ENCODE peak calls at places on chromosomes 4 and X, in six cellular contexts. I is AG10803, L is fibroblast of the aortic adventitia, K is BE2C, J is NB4, B is mammary epithelial cell. W is an unnamed sample.

GRCh38 chrX:153469811-153470410 is 465 bp downstream of the HAUS7 start:
- DNase-seq in K (peak; percentile 42), J (peak; percentile 55), L (peak; percentile 12), I (peak; percentile 21), B (peak; percentile 8), W (no peak)

GRCh38 chr4:24285759-24286158 is 298.6 kb downstream of the DHX15 start:
- DNase-seq in J (no peak), L (no peak), B (no peak), I (no peak), K (no peak), W (no peak)

GRCh38 chr4:31660916-31661315 is 940.7 kb downstream of the PCDH7 start:
- DNase-seq in L (no peak), I (no peak), J (no peak), K (no peak), B (no peak), W (no peak)

GRCh38 chr4:42638993-42639392 is 17.9 kb downstream of the ATP8A1 start:
- DNase-seq in B (no peak), J (peak; percentile 16), K (no peak), I (no peak), L (no peak), W (no peak)

GRCh38 chrX:64447207-64447606 is 52.0 kb upstream of the MTMR8 start:
- DNase-seq in J (no peak), I (no peak), K (no peak), L (no peak), B (no peak), W (no peak)

GRCh38 chr4:99091174-99091573 is 2.6 kb upstream of the ADH5 start:
- DNase-seq in I (no peak), B (no peak), J (no peak), L (no peak), K (no peak), W (no peak)

GRCh38 chrX:21132686-21133393 is 241.4 kb upstream of the CNKSR2 start:
- DNase-seq in J (no peak), B (peak; percentile 39), I (no peak), L (no peak), K (no peak), W (no peak)

GRCh38 chrX:73561791-73562190 is 1.2 kb upstream of the CHIC1 start:
- DNase-seq in I (peak; percentile 34), L (peak; percentile 44), K (no peak), J (no peak), B (no peak), W (no peak)

GRCh38 chr4:69224891-69225290 is 10.3 kb upstream of the UGT2B11 start:
- DNase-seq in I (no peak), L (no peak), K (no peak), B (no peak), J (no peak), W (no peak)

GRCh38 chr4:136864580-136865185 is 667.6 kb downstream of the PCDH18 start:
- DNase-seq in K (peak; percentile 62), I (peak; percentile 69), B (peak; percentile 37), J (peak; percentile 69), L (peak; percentile 89), W (peak; percentile 51)

GRCh38 chr4:996994-997374 is 3.8 kb upstream of the SLC26A1 start:
- DNase-seq in K (no peak), I (no peak), L (no peak), J (no peak), B (no peak), W (no peak)

GRCh38 chr4:4762909-4763814 is 96.3 kb upstream of the MSX1 start:
- DNase-seq in J (peak; percentile 87), B (peak; percentile 41), I (peak; percentile 69), L (peak; percentile 76), K (peak; percentile 77), W (no peak)

GRCh38 chr4:168835880-168836454 is 174.1 kb downstream of the CBR4 start:
- DNase-seq in K (no peak), L (no peak), J (no peak), I (no peak), B (no peak), W (peak; percentile 65)

GRCh38 chrX:50100188-50100587 is 100.6 kb downstream of the AKAP4 start:
- DNase-seq in L (peak; percentile 17), B (peak; percentile 2), K (peak; percentile 44), J (peak; percentile 22), I (no peak), W (no peak)

GRCh38 chr4:25207997-25208396 is 25.8 kb upstream of the PI4K2B start:
- DNase-seq in J (no peak), B (no peak), K (no peak), I (no peak), L (no peak), W (peak; percentile 6)

DNA sequence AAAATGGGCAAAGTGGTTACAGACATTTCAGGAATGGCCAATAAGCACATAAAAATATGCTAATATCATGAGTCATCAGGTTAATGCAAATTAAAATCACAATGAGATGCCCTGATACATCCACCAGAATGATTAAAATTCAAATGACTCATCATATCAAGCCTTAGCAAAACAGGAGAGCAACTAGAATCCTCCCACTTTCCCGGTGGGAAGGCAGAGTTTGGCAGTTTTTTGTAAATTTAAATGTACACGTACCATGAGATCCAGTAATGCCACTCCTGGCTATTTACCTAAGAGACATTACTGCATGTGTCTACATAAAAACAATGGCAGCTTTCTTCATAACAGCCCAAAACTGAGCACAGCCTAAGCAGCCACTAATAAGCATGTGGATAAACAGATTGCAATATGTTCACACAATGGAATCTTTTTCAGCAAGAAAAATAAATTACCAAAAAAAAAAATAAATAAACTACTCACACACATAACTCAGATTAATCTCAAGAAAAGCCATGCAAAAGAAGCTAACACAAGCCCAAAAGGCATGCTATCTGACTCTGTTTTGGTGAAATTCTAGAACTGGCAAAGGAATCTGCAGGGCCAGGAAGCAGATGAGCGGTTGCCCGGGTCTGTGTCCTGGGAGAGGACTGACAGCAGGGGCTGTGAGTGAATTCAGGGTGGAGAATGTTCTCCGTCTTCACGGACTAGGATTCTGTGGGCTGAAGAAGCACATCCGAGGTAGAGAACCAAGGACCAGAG is 48.8 kb downstream of the AFAP1 start:
- DNase-seq in K (peak; percentile 47), L (peak; percentile 71), B (peak; percentile 80), I (peak; percentile 95), J (no peak), W (peak; percentile 26)
- H3K4me3 ChIP-seq in K (no peak overlapping the region), L (no peak overlapping the region), B (no peak overlapping the region), I (peak overlapping the region; percentile 28), J (no peak overlapping the region), W (no peak overlapping the region)

GRCh38 chrX:70128071-70128470 is 5.2 kb upstream of the IGBP1 start:
- DNase-seq in I (no peak), L (no peak), B (no peak), J (no peak), K (no peak), W (no peak)
- TF ChIP-seq CTCF in I (no peak), L (no peak), B (no peak), J (no peak), K (no peak), W (no peak)

DNA sequence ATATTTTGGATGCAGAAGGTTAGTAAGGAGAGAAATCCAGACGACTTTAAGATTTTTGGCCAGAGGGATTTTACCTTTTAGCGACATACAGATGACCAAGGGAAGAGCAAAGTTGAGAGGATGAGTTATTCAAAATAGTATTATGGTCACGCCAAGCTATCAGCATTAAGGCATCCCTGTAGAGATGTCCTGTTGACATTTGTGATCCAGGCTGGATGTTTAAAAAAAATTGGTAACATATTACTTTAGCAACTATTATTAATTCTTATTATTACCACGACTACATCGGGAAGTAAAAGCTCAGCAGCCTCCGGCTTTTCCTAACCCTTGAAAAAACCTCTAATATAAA is 562 bp upstream of the OSTC start:
- DNase-seq in J (no peak), I (no peak), B (no peak), L (no peak), K (no peak), W (no peak)
- H3K4me3 ChIP-seq in J (peak overlapping the region; percentile 100), I (peak overlapping the region; percentile 41), B (peak overlapping the region; percentile 26), L (peak overlapping the region; percentile 46), K (peak overlapping the region; percentile 96), W (peak overlapping the region; percentile 94)

DNA sequence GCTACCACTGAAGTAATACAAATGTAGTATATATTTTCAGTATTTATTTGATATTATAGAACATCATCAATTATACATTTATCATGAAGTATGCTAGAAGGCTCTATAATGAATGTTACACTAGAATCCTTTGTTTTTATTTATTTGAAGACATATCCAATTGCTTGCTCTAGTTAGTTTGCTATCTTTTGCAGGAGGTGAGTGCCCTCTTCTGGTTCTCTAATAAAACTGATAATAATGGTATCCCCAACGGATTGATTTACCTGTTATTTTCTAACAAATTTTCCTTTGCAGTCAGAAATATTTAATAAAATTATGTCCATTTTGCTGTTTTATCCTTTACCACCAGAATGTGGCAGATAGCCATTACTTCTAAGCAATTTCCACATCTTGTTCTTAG is 274.3 kb upstream of the TACR3 start:
- DNase-seq in B (peak; percentile 18), L (no peak), I (no peak), K (no peak), J (peak; percentile 12), W (no peak)
- TF ChIP-seq CTCF in B (peak; percentile 55), L (no peak), I (no peak), K (peak; percentile 42), J (no peak), W (peak; percentile 46)

DNA sequence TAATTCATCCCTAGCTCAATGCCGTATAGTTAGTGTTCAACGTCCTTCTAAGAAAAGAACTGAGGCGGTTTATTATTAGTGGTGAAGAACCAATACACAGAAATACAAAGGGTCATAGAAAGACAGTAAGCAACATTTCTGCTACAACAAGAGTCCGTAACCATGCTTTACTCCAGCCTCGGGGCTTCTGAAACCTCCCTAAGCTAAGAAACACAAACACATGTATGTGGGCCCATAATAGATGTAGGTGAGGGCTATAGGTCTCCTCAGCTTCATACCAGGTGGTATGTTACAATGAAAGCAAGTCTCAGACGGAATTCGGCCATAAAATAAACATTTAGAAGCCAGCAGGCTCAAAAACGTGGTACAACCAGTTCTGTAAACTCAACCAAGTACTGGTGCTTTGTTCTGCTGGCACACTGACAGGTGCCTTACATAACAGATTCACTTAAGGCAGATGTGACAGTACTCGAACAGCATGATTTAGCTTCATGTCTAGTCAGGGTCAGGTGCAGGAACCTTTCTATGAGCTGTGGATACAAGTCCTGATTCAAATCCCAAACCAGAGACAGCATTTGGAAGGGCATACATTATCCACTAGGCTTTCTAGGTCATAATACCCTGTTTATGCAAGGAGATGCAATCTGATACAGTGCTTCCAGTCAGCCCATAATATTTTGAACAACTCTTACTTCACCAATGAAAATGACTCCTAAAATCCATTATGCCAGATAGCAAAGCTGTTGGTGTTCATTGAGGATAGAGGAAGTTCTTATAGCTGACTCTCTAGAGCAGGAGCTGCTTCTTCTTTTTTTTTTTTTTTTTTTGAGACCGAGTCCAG is 113.7 kb upstream of the ENPP6 start:
- DNase-seq in I (no peak), K (no peak), B (peak; percentile 32), J (peak; percentile 37), L (no peak), W (peak; percentile 89)
- H3K4me3 ChIP-seq in I (no peak overlapping the region), K (no peak overlapping the region), B (no peak overlapping the region), J (no peak overlapping the region), L (no peak overlapping the region), W (no peak overlapping the region)

W was measured in LNCaP clone FGC.